ENCODE peak calls at places on chromosomes 3 and 15, in four cellular contexts. D, L, B and J are unnamed samples.
A peak's percentile ranks its signal among the peaks of the same experiment; 100 is the strongest.

GRCh38 chr3:178084938-178085816 is 451.1 kb upstream of the KCNMB2 start:
- DNase-seq in D (peak; percentile 87), L (no peak), B (peak; percentile 43), J (peak; percentile 81)

GRCh38 chr3:195163719-195164572 is 107.0 kb downstream of the XXYLT1 start:
- DNase-seq in D (no peak), L (no peak), B (no peak), J (no peak)

GRCh38 chr3:15585111-15585844 is 16.1 kb downstream of the HACL1 start:
- DNase-seq in D (peak; percentile 38), L (no peak), B (no peak), J (no peak)

GRCh38 chr3:89617706-89618105 is 510.3 kb downstream of the EPHA3 start:
- DNase-seq in D (no peak), L (no peak), B (no peak), J (no peak)

GRCh38 chr3:103705641-103706040 is 1270.8 kb downstream of the ZPLD1 start:
- DNase-seq in D (no peak), L (no peak), B (no peak), J (no peak)

GRCh38 chr3:82038536-82038935 is 277.1 kb upstream of the GBE1 start:
- DNase-seq in D (no peak), L (no peak), B (no peak), J (no peak)

GRCh38 chr3:49716691-49717538 is 2.6 kb downstream of the AMIGO3 start:
- DNase-seq in D (no peak), L (no peak), B (no peak), J (peak; percentile 45)

GRCh38 chr3:107184375-107184774 is 192.9 kb upstream of the CCDC54 start:
- DNase-seq in D (no peak), L (no peak), B (no peak), J (no peak)

GRCh38 chr3:153591566-153592221 is 429.7 kb downstream of the RAP2B start:
- DNase-seq in D (no peak), L (no peak), B (no peak), J (no peak)

GRCh38 chr3:69020424-69020823 is 6.9 kb upstream of the EOGT start:
- DNase-seq in D (peak; percentile 10), L (no peak), B (no peak), J (no peak)

GRCh38 chr3:167691366-167691765 is 37.6 kb upstream of the WDR49 start:
- DNase-seq in D (no peak), L (no peak), B (peak; percentile 41), J (no peak)

GRCh38 chr15:99455796-99456160 is 110.0 kb upstream of the MEF2A start:
- DNase-seq in D (no peak), L (no peak), B (no peak), J (no peak)

GRCh38 chr15:49953421-49953820 is 165.6 kb downstream of the ATP8B4 start:
- DNase-seq in D (no peak), L (no peak), B (no peak), J (peak; percentile 50)

GRCh38 chr3:15924914-15925313 is 127.1 kb upstream of the ANKRD28 start:
- DNase-seq in D (no peak), L (no peak), B (no peak), J (no peak)